ENCODE peak calls at places on chromosome 19, in nine cellular contexts. N is suprapubic skin, Y is breast epithelium, G is astrocyte, Q is left lung, P is ovary, D is H1, T is mammary epithelial cell, X is left ventricle myocardium inferior. U is an unnamed sample. For H3K4me1 and H3K27me3, the result is how much of the 10 kb centered on the place peaks cover.

GRCh38 chr19:6030214-6030507 is 52.2 kb upstream of the RANBP3 start:
- DNase-seq in N (no peak), P (no peak), G (peak), T (peak), Y (no peak), D (no peak), Q (peak), X (no peak), U (peak)

GRCh38 chr19:1754651-1755466 is 1.6 kb downstream of the ONECUT3 start:
- DNase-seq in D (peak), P (no peak), Y (no peak), T (peak), X (no peak), Q (no peak), G (no peak), N (no peak), U (no peak)

GRCh38 chr19:34171539-34171876 is 796 bp upstream of the LSM14A start:
- DNase-seq in N (no peak), D (no peak), Q (no peak), Y (no peak), T (peak), G (peak), P (no peak), X (no peak), U (peak)

GRCh38 chr19:4284974-4285373 is 5.9 kb downstream of the SHD start:
- DNase-seq in T (no peak), P (no peak), G (no peak), Q (no peak), Y (no peak), D (no peak), X (no peak), N (no peak), U (no peak)

GRCh38 chr19:35084078-35084762 is 31.4 kb upstream of the FXYD3 start:
- DNase-seq in G (no peak), T (no peak), P (no peak), N (no peak), Y (no peak), X (no peak), Q (no peak), D (no peak), U (no peak)

GRCh38 chr19:46732172-46732938 is 13.5 kb upstream of the FKRP start:
- DNase-seq in G (peak), Q (no peak), P (no peak), Y (no peak), D (no peak), N (no peak), X (no peak), T (no peak), U (no peak)

GRCh38 chr19:46727036-46727501 is 10.2 kb upstream of the PRKD2 start:
- DNase-seq in T (no peak), P (peak), X (no peak), G (no peak), Y (no peak), Q (no peak), N (no peak), D (no peak), U (no peak)

GRCh38 chr19:46951236-46951986 is 68.2 kb upstream of the NPAS1 start:
- DNase-seq in T (peak), D (no peak), Q (no peak), X (no peak), P (no peak), N (no peak), G (peak), Y (no peak), U (peak)

GRCh38 chr19:48967346-48968178 is 2.5 kb downstream of the FTL start:
- DNase-seq in D (no peak), Q (peak), Y (no peak), G (peak), N (no peak), P (no peak), X (peak), T (no peak), U (peak)

GRCh38 chr19:14343286-14343685 is 38.0 kb upstream of the ADGRE5 start:
- DNase-seq in Y (no peak), Q (no peak), X (no peak), D (no peak), P (no peak), T (no peak), G (no peak), N (no peak), U (no peak)

GRCh38 chr19:10797541-10798256 is 38.3 kb downstream of the TMED1 start:
- DNase-seq in N (no peak), X (no peak), T (no peak), D (no peak), Y (no peak), Q (no peak), P (no peak), G (no peak), U (no peak)

GRCh38 chr19:36377541-36378178 is 1.3 kb downstream of the ZFP14 start:
- DNase-seq in Y (no peak), X (no peak), D (no peak), N (no peak), Q (no peak), G (no peak), P (no peak), T (no peak), U (peak)

GRCh38 chr19:30968210-30968609 is 381.0 kb downstream of the TSHZ3 start:
- DNase-seq in G (no peak), P (no peak), X (no peak), T (no peak), D (no peak), Q (no peak), Y (no peak), N (no peak), U (no peak)

GRCh38 chr19:3075605-3076431 is 13.5 kb upstream of the TLE5 start:
- DNase-seq in N (no peak), P (peak), Q (peak), D (peak), T (peak), X (peak), Y (no peak), G (no peak), U (peak)

GRCh38 chr19:48102870-48103751 is 7.5 kb downstream of the PLA2G4C start:
- DNase-seq in D (peak), N (no peak), P (no peak), Y (no peak), Q (no peak), G (peak), T (peak), X (no peak), U (peak)

GRCh38 chr19:4374451-4375163 is 25.7 kb downstream of the SH3GL1 start:
- DNase-seq in D (no peak), G (peak), N (peak), P (peak), Y (no peak), Q (peak), X (peak), T (peak), U (peak)

GRCh38 chr19:11540642-11541041 is 2.0 kb downstream of the CNN1 start:
- DNase-seq in D (no peak), T (no peak), X (no peak), N (no peak), P (peak), Q (no peak), Y (peak), G (no peak), U (no peak)

GRCh38 chr19:28359819-28360414 is 853.0 kb downstream of the UQCRFS1 start:
- DNase-seq in Y (no peak), D (no peak), G (no peak), Q (no peak), X (no peak), T (no peak), P (no peak), N (no peak), U (no peak)

GRCh38 chr19:49712397-49712859 is 21.5 kb downstream of the CPT1C start:
- DNase-seq in X (peak), P (peak), Q (no peak), Y (peak), D (peak), N (no peak), T (no peak), G (peak), U (peak)

GRCh38 chr19:11781295-11782057 is 14.7 kb downstream of the ZNF441 start:
- DNase-seq in N (no peak), D (no peak), X (no peak), P (no peak), Q (no peak), G (no peak), T (no peak), Y (no peak), U (no peak)

GRCh38 chr19:40744554-40745401 is 5.5 kb downstream of the ACTMAP start:
- DNase-seq in D (no peak), T (no peak), Q (peak), P (no peak), Y (no peak), G (no peak), N (no peak), X (no peak), U (peak)

GRCh38 chr19:24069907-24070657 is 16.9 kb upstream of the ZNF254 start:
- DNase-seq in N (no peak), T (peak), Y (no peak), P (no peak), Q (no peak), D (no peak), X (no peak), G (peak), U (no peak)

GRCh38 chr19:5676105-5676671 is 4.1 kb downstream of the MICOS13 start:
- DNase-seq in Q (no peak), G (no peak), D (no peak), N (no peak), P (no peak), Y (no peak), X (no peak), T (no peak), U (no peak)

GRCh38 chr19:389246-389934 is 19.6 kb downstream of the C2CD4C start:
- DNase-seq in X (no peak), D (peak), Q (no peak), G (no peak), T (no peak), N (no peak), P (no peak), Y (no peak), U (no peak)

GRCh38 chr19:47544075-47544474 is 28.9 kb downstream of the ZNF541 start:
- DNase-seq in X (no peak), N (no peak), Q (no peak), T (no peak), D (no peak), P (no peak), G (no peak), Y (no peak), U (no peak)

GRCh38 chr19:45471866-45472556 is 4.2 kb downstream of the FOSB start:
- DNase-seq in D (no peak), T (no peak), Q (no peak), P (no peak), N (no peak), X (no peak), Y (no peak), G (no peak), U (peak)

GRCh38 chr19:45581576-45581975 is 3.0 kb downstream of the OPA3 start:
- DNase-seq in G (no peak), D (no peak), P (no peak), Y (no peak), X (no peak), N (no peak), T (peak), Q (no peak), U (no peak)

GRCh38 chr19:15297416-15298224 is 34.7 kb downstream of the BRD4 start:
- DNase-seq in N (no peak), T (peak), D (no peak), G (peak), Y (no peak), X (no peak), P (no peak), Q (no peak), U (peak)

GRCh38 chr19:37346091-37346490 is 24.8 kb upstream of the ZNF527 start:
- DNase-seq in N (no peak), P (no peak), D (no peak), Q (no peak), G (no peak), T (no peak), Y (no peak), X (no peak), U (no peak)

GRCh38 chr19:36041831-36042230 is 9.2 kb upstream of the CLIP3 start:
- DNase-seq in D (no peak), P (no peak), G (peak), T (peak), Y (no peak), Q (no peak), N (no peak), X (no peak), U (peak)

GRCh38 chr19:12163841-12164240 is 945 bp downstream of the ZNF136 start:
- DNase-seq in T (peak), G (no peak), Q (no peak), X (no peak), P (no peak), N (no peak), Y (no peak), D (no peak), U (peak)

GRCh38 chr19:13843104-13843921 is 33.6 kb upstream of the NANOS3 start:
- DNase-seq in N (no peak), Q (peak), Y (peak), P (peak), T (peak), X (peak), G (no peak), D (peak), U (peak)

GRCh38 chr19:11324079-11324661 is 15.3 kb downstream of the RAB3D start:
- DNase-seq in P (peak), T (peak), G (peak), X (peak), N (peak), Y (peak), Q (peak), D (no peak), U (peak)

GRCh38 chr19:28980236-28980868 is 232.6 kb downstream of the UQCRFS1 start:
- DNase-seq in D (no peak), G (no peak), T (no peak), Q (no peak), P (no peak), X (no peak), Y (no peak), N (no peak), U (peak)

GRCh38 chr19:30757836-30758617 is 385.8 kb downstream of the ZNF536 start:
- DNase-seq in T (no peak), N (no peak), Q (no peak), X (no peak), P (no peak), G (no peak), D (no peak), Y (no peak), U (no peak)

GRCh38 chr19:7679771-7680605 is 645 bp upstream of the TRAPPC5 start:
- DNase-seq in T (no peak), D (no peak), P (no peak), Q (no peak), X (no peak), N (no peak), Y (no peak), G (no peak), U (no peak)

GRCh38 chr19:7677664-7678311 is 898 bp downstream of the MCEMP1 start:
- DNase-seq in T (no peak), X (no peak), Q (no peak), G (no peak), P (no peak), Y (no peak), D (no peak), N (no peak), U (no peak)

GRCh38 chr19:7680606-7681335 is at the start of gene TRAPPC5:
- DNase-seq in Q (peak), G (peak), D (peak), P (peak), N (peak), T (peak), Y (peak), X (peak), U (peak)

GRCh38 chr19:7676854-7677253 is at the start of gene MCEMP1:
- DNase-seq in D (no peak), X (no peak), Q (no peak), N (no peak), G (no peak), T (no peak), P (no peak), Y (no peak), U (no peak)

DNA sequence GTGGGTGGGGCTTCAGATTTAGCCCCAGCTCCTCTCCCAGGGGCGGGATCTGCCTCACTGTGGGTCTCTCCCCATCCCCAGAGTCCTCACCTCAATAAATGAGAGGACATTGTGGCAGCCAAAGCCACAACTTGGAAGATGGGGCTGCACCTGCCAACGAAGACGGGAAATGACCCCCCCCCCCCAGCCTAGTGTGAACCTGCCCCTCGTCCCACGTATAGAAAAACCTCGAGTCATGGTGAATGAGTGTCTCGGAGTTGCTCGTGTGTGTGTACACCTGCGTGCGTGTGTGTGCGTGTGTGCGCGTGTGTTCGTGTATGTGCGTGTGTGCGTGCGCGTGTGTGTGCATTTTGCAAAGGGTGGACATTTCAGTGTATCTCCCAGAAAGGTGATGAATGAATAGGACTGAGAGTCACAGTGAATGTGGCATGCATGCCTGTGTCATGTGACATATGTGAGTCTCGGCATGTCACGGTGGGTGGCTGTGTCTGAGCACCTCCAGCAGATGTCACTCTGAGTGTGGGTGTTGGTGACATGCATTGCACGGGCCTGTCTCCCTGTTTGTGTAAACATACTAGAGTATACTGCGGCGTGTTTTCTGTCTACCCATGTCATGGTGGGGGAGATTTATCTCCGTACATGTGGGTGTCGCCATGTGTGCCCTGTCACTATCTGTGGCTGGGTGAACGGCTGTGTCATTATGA is 1.5 kb upstream of the TRAPPC5 start:
- DNase-seq in P (no peak), X (no peak), N (no peak), D (no peak), Y (no peak), T (no peak), Q (no peak), G (no peak), U (no peak)
- H3K4me1 ChIP-seq in P (under half), X (under half), N (under half), D (under half), Y (under half), T (under half), Q (under half), G (under half), U (under half)

DNA sequence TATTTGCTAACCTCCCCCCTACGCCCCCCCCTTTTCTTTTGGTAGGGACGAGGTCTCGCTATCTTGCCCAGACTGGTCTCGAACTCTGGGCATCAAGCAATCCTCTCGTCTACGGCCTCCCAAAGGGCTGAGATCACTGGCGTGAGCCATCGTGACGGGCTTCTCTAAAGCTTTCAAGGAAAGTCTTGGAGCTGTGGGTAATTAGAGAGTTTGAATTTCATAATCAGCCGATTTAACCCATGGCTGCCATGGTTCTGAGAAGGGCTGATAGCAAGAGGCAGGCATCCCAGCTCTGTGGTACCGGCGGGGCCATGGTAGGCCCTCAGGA is 679 bp upstream of the ABHD8 start:
- DNase-seq in P (no peak), N (no peak), Q (no peak), T (no peak), Y (no peak), D (no peak), X (no peak), G (no peak), U (no peak)
- H3K4me3 ChIP-seq in P (peak), N (peak), Q (peak), T (no peak), Y (peak), D (no peak), X (peak), G (no peak), U (peak)

GRCh38 chr19:41997121-41997850 is 3.3 kb upstream of the ATP1A3 start:
- DNase-seq in G (peak), X (peak), D (peak), P (no peak), Y (no peak), N (no peak), T (peak), Q (no peak), U (peak)
- H3K27me3 ChIP-seq in G (half or more), X (half or more), D (half or more), P (under half), Y (half or more), N (half or more), T (under half), Q (under half), U (half or more)

GRCh38 chr19:42288881-42289555 is 12.9 kb upstream of the PRR19 start:
- DNase-seq in T (no peak), Y (no peak), N (peak), Q (no peak), X (no peak), D (no peak), P (no peak), G (no peak), U (no peak)
- H3K4me1 ChIP-seq in T (under half), Y (under half), N (under half), Q (under half), X (under half), D (under half), P (under half), G (under half), U (under half)

DNA sequence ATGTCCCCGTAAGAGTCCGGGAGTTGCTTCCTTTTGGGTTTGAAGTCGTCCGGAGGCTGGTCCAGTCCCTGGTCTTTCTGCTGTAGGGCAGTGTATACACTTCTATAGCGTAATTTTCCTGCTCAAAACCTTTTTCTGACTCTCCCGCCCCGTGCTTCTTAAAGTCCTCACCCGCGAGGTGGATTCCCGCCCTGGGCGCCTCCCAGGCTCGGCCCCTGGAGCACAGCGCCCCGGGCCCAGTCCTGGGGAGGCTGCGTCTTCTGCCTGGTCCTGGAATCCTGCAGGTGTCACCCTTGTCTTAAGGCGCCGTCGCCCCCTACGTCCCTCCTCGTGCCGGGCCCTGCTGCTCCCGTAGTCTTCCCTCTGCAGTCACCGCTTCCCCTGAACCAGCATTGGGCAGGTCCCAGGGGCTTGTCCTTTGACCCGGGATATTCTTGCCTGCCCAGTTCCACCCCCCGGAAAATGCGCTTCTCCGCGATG is 34.4 kb upstream of the ZNF808 start:
- DNase-seq in X (peak), T (no peak), D (peak), N (no peak), P (no peak), Y (no peak), Q (no peak), G (no peak), U (no peak)
- H3K4me3 ChIP-seq in X (peak), T (no peak), D (peak), N (no peak), P (no peak), Y (peak), Q (no peak), G (no peak), U (no peak)

DNA sequence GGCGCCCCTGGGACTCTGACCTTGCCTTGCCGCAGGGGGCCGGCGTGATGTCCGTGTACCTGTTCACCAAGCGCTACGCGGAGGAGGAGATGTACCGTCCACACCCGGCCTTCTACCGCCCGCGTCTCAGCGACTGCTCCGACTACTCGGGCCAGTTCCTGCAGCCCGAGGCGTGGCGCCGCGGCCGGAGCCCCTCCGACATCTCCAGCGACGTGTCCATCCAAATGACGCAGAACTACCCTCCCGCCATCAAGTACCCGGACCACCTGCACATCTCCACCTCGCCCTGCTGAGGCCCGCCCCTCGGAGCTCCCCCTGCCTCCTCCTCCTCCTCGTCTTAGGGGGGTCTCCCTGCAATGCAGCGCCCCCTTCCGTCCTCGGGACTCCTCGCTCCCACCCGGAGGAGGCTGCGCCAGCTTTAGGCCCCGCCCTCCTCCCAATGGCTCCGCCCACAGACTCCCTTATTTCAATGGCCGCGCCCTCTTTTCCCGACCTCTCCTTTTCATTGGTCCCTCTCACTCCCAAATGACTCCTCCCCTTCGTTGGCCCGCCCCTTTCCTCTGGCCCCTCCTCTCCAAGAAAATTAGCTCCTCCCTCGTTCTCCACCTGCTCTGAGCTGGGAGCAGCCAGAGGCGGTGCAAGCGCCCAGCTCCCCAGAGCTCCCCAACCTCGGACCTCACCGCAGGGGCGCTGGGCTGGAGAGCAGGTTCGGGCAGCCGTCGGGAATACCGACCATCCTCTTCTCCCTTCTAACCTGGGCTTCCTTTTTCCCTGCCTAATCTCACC is 20.5 kb upstream of the CACNG8 start:
- DNase-seq in P (no peak), X (no peak), N (no peak), Y (no peak), Q (no peak), T (no peak), D (peak), G (no peak), U (no peak)
- H3K27me3 ChIP-seq in P (under half), X (half or more), N (half or more), Y (half or more), Q (under half), T (under half), D (under half), G (under half), U (under half)

GRCh38 chr19:58572026-58572817 is 913 bp downstream of the MZF1 start:
- DNase-seq in P (no peak), T (no peak), D (no peak), N (peak), X (peak), Q (peak), G (no peak), Y (no peak), U (no peak)
- H3K4me1 ChIP-seq in P (under half), T (under half), D (under half), N (under half), X (under half), Q (under half), G (under half), Y (under half), U (under half)

U was measured in adipocyte.